ENCODE peak calls at places on chromosomes 13 and 19, in six cellular contexts. D is fibroblast of mammary gland, J is cardiac muscle cell, R is adrenal gland, P is GM13977, K is T1000. S is an unnamed sample.

GRCh38 chr19:13350072-13350471 is 156.2 kb downstream of the CACNA1A start:
- DNase-seq in D (no peak), J (no peak), R (no peak), P (no peak), K (no peak), S (no peak)

GRCh38 chr13:99265823-99266426 is 7.7 kb upstream of the GPR18 start:
- DNase-seq in D (peak), J (peak), R (peak), P (peak), K (no peak), S (peak)

GRCh38 chr13:71540098-71540497 is 326.9 kb downstream of the DACH1 start:
- DNase-seq in D (no peak), J (no peak), R (no peak), P (no peak), K (no peak), S (no peak)

GRCh38 chr13:87736849-87737400 is 65.8 kb downstream of the SLITRK5 start:
- DNase-seq in D (no peak), J (no peak), R (no peak), P (no peak), K (no peak), S (no peak)

GRCh38 chr13:78238911-78239310 is 320.3 kb upstream of the EDNRB start:
- DNase-seq in D (no peak), J (no peak), R (no peak), P (no peak), K (no peak), S (no peak)

GRCh38 chr19:47601180-47601904 is 7.6 kb upstream of the BICRA start:
- DNase-seq in D (no peak), J (no peak), R (no peak), P (no peak), K (no peak), S (no peak)

GRCh38 chr13:24033527-24034302 is 126.8 kb upstream of the SPATA13 start:
- DNase-seq in D (peak), J (no peak), R (no peak), P (no peak), K (no peak), S (peak)

GRCh38 chr19:51394045-51394836 is 3.9 kb upstream of the C19orf84 start:
- DNase-seq in D (peak), J (peak), R (peak), P (peak), K (peak), S (peak)

GRCh38 chr19:48355555-48355954 is 8.2 kb downstream of the TMEM143 start:
- DNase-seq in D (no peak), J (no peak), R (no peak), P (no peak), K (no peak), S (no peak)

GRCh38 chr19:28217064-28217463 is 995.9 kb downstream of the UQCRFS1 start:
- DNase-seq in D (no peak), J (no peak), R (no peak), P (no peak), K (no peak), S (no peak)

GRCh38 chr19:28864577-28865042 is 348.3 kb downstream of the UQCRFS1 start:
- DNase-seq in D (no peak), J (peak), R (peak), P (no peak), K (no peak), S (no peak)

GRCh38 chr13:95660981-95661581 is 15.9 kb upstream of the DNAJC3 start:
- DNase-seq in D (peak), J (peak), R (peak), P (no peak), K (no peak), S (peak)

GRCh38 chr19:54136086-54136863 is 1.3 kb upstream of the CNOT3 start:
- DNase-seq in D (peak), J (no peak), R (peak), P (no peak), K (no peak), S (no peak)

S was measured in fibroblast of villous mesenchyme.